ENCODE peak calls at places on chromosomes 7 and 10, in four cellular contexts. One of them, this sample, is unnamed.

GRCh38 chr7:44881610-44882009 is 3.7 kb downstream of the PURB start:
- DNase-seq in HFFc6: peak; percentile 68
- DNase-seq in body of pancreas: no peak
- DNase-seq in progenitor cell of endocrine pancreas: no peak
- DNase-seq in this sample: no peak

GRCh38 chr7:48171190-48171589 is at the start of gene ABCA13:
- DNase-seq in HFFc6: no peak
- DNase-seq in progenitor cell of endocrine pancreas: no peak
- DNase-seq in body of pancreas: no peak
- DNase-seq in this sample: no peak

GRCh38 chr10:78053201-78053868 is 19.7 kb downstream of the RPS24 start:
- DNase-seq in progenitor cell of endocrine pancreas: no peak
- DNase-seq in body of pancreas: no peak
- DNase-seq in HFFc6: peak; percentile 79
- DNase-seq in this sample: no peak

GRCh38 chr7:112357136-112357535 is 93.1 kb upstream of the IFRD1 start:
- DNase-seq in progenitor cell of endocrine pancreas: no peak
- DNase-seq in HFFc6: no peak
- DNase-seq in body of pancreas: no peak
- DNase-seq in this sample: no peak

GRCh38 chr7:36277247-36277542 is 112.5 kb upstream of the ANLN start:
- DNase-seq in progenitor cell of endocrine pancreas: no peak
- DNase-seq in body of pancreas: no peak
- DNase-seq in HFFc6: no peak
- DNase-seq in this sample: no peak

GRCh38 chr10:72746606-72747357 is 54.8 kb downstream of the MCU start:
- DNase-seq in progenitor cell of endocrine pancreas: no peak
- DNase-seq in HFFc6: no peak
- DNase-seq in body of pancreas: no peak
- DNase-seq in this sample: no peak

GRCh38 chr10:29658984-29659769 is 24.4 kb upstream of the SVIL start:
- DNase-seq in body of pancreas: no peak
- DNase-seq in HFFc6: peak; percentile 98
- DNase-seq in progenitor cell of endocrine pancreas: no peak
- DNase-seq in this sample: no peak

GRCh38 chr10:129971381-129972144 is 7.5 kb upstream of the EBF3 start:
- DNase-seq in progenitor cell of endocrine pancreas: peak; percentile 53
- DNase-seq in HFFc6: no peak
- DNase-seq in body of pancreas: peak; percentile 58
- DNase-seq in this sample: no peak

DNA sequence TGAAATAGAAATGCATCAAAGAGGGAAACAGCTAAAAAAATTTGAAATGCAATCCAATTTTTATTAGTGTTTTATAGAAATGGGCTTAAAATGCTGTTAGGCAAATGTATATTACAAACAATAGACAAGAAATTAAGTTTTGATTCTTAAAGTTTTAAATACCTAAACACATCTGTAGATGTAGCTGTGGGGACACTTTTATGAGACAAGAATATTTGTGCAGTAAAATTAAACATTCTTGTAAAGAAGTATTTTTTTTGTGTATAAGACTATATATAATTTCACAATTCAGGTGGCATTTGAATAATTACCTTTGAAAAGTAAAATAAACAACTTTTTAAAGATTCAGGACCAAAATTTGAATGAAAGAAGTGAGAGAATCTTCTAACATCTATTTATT is 1015.9 kb downstream of the REEP3 start:
- DNase-seq in progenitor cell of endocrine pancreas: no peak
- DNase-seq in HFFc6: no peak
- DNase-seq in body of pancreas: no peak
- DNase-seq in this sample: no peak
- TF ChIP-seq CTCF in progenitor cell of endocrine pancreas: no peak
- TF ChIP-seq CTCF in HFFc6: no peak
- TF ChIP-seq CTCF in body of pancreas: no peak
- TF ChIP-seq CTCF in this sample: no peak

GRCh38 chr10:80163741-80164341 is 31.3 kb downstream of the PLAC9 start:
- DNase-seq in body of pancreas: no peak
- DNase-seq in progenitor cell of endocrine pancreas: no peak
- DNase-seq in HFFc6: peak; percentile 79
- DNase-seq in this sample: no peak

GRCh38 chr10:80158598-80159127 is 26.1 kb downstream of the PLAC9 start:
- DNase-seq in progenitor cell of endocrine pancreas: no peak
- DNase-seq in HFFc6: peak; percentile 98
- DNase-seq in body of pancreas: peak; percentile 45
- DNase-seq in this sample: no peak

GRCh38 chr10:80159166-80159888 is 26.8 kb downstream of the PLAC9 start:
- DNase-seq in body of pancreas: no peak
- DNase-seq in progenitor cell of endocrine pancreas: no peak
- DNase-seq in HFFc6: no peak
- DNase-seq in this sample: no peak

GRCh38 chr10:80160361-80161128 is 28.0 kb downstream of the PLAC9 start:
- DNase-seq in body of pancreas: no peak
- DNase-seq in HFFc6: no peak
- DNase-seq in progenitor cell of endocrine pancreas: no peak
- DNase-seq in this sample: no peak

DNA sequence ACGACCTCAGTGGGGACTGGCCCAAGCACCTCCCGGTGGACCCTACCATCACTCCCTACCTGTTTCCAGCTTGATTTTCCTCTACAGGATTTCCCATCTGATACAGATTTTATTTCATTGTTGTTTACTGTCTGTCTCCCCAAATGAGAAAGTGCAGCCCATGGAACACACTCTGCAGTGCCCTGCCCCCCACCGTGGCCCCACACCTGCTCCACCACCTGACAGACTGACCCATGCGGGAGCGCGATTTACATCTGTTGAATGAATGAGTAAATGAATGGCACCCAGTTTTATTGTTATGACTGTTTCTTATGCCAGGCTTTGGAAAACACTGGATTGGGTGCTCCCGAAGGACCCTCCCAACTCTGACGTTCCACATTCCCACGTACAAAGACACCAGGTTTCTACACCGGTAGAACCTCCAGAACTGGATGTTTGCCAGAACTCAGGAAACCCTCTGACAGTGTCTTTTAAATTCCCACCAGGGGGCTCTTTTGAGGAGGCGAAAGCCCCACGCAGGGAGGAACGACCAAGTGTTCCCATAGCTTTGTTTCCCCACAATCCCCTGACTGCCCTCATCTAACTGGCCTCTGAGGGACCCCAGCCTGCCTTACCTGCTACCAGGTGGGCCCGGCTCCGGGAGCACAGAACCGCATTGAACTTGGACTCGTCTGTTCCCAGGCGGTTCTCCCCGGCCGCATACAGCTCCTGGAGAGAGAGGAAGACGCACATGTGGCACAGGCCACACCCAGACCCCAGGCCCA is 29.0 kb downstream of the PLAC9 start:
- DNase-seq in progenitor cell of endocrine pancreas: no peak
- DNase-seq in body of pancreas: no peak
- DNase-seq in HFFc6: no peak
- DNase-seq in this sample: no peak
- TF ChIP-seq CTCF in progenitor cell of endocrine pancreas: peak; percentile 52
- TF ChIP-seq CTCF in body of pancreas: no peak
- TF ChIP-seq CTCF in HFFc6: peak; percentile 62
- TF ChIP-seq CTCF in this sample: peak; percentile 2

GRCh38 chr7:75798770-75799169 is 14.8 kb downstream of the CCL24 start:
- DNase-seq in progenitor cell of endocrine pancreas: no peak
- DNase-seq in HFFc6: no peak
- DNase-seq in body of pancreas: peak; percentile 31
- DNase-seq in this sample: no peak
- TF ChIP-seq CTCF in progenitor cell of endocrine pancreas: no peak
- TF ChIP-seq CTCF in HFFc6: no peak
- TF ChIP-seq CTCF in body of pancreas: no peak
- TF ChIP-seq CTCF in this sample: no peak

GRCh38 chr7:79281406-79281805 is 172.1 kb downstream of the MAGI2 start:
- DNase-seq in HFFc6: no peak
- DNase-seq in progenitor cell of endocrine pancreas: no peak
- DNase-seq in body of pancreas: no peak
- DNase-seq in this sample: no peak

GRCh38 chr7:79284226-79284625 is 169.2 kb downstream of the MAGI2 start:
- DNase-seq in progenitor cell of endocrine pancreas: no peak
- DNase-seq in HFFc6: no peak
- DNase-seq in body of pancreas: no peak
- DNase-seq in this sample: no peak

GRCh38 chr7:79286181-79286580 is 167.3 kb downstream of the MAGI2 start:
- DNase-seq in HFFc6: no peak
- DNase-seq in progenitor cell of endocrine pancreas: no peak
- DNase-seq in body of pancreas: no peak
- DNase-seq in this sample: no peak

GRCh38 chr7:79282882-79283602 is 170.4 kb downstream of the MAGI2 start:
- DNase-seq in progenitor cell of endocrine pancreas: no peak
- DNase-seq in body of pancreas: no peak
- DNase-seq in HFFc6: peak; percentile 74
- DNase-seq in this sample: no peak

GRCh38 chr7:79282051-79282694 is 171.3 kb downstream of the MAGI2 start:
- DNase-seq in progenitor cell of endocrine pancreas: no peak
- DNase-seq in HFFc6: peak; percentile 84
- DNase-seq in body of pancreas: no peak
- DNase-seq in this sample: no peak
- TF ChIP-seq CTCF in progenitor cell of endocrine pancreas: peak; percentile 46
- TF ChIP-seq CTCF in HFFc6: peak; percentile 79
- TF ChIP-seq CTCF in body of pancreas: no peak
- TF ChIP-seq CTCF in this sample: peak; percentile 44

GRCh38 chr7:2100278-2101205 is 132.2 kb downstream of the MAD1L1 start:
- DNase-seq in HFFc6: no peak
- DNase-seq in body of pancreas: no peak
- DNase-seq in progenitor cell of endocrine pancreas: no peak
- DNase-seq in this sample: no peak

GRCh38 chr7:2098056-2098455 is 134.7 kb downstream of the MAD1L1 start:
- DNase-seq in progenitor cell of endocrine pancreas: no peak
- DNase-seq in HFFc6: no peak
- DNase-seq in body of pancreas: no peak
- DNase-seq in this sample: no peak

GRCh38 chr7:2097492-2097891 is 135.3 kb downstream of the MAD1L1 start:
- DNase-seq in body of pancreas: no peak
- DNase-seq in progenitor cell of endocrine pancreas: no peak
- DNase-seq in HFFc6: no peak
- DNase-seq in this sample: no peak

GRCh38 chr7:2098496-2098895 is 134.2 kb downstream of the MAD1L1 start:
- DNase-seq in progenitor cell of endocrine pancreas: no peak
- DNase-seq in body of pancreas: no peak
- DNase-seq in HFFc6: no peak
- DNase-seq in this sample: no peak

GRCh38 chr7:2099036-2099957 is 133.4 kb downstream of the MAD1L1 start:
- DNase-seq in progenitor cell of endocrine pancreas: no peak
- DNase-seq in HFFc6: peak; percentile 58
- DNase-seq in body of pancreas: no peak
- DNase-seq in this sample: no peak
- TF ChIP-seq CTCF in progenitor cell of endocrine pancreas: no peak
- TF ChIP-seq CTCF in HFFc6: no peak
- TF ChIP-seq CTCF in body of pancreas: no peak
- TF ChIP-seq CTCF in this sample: no peak

DNA sequence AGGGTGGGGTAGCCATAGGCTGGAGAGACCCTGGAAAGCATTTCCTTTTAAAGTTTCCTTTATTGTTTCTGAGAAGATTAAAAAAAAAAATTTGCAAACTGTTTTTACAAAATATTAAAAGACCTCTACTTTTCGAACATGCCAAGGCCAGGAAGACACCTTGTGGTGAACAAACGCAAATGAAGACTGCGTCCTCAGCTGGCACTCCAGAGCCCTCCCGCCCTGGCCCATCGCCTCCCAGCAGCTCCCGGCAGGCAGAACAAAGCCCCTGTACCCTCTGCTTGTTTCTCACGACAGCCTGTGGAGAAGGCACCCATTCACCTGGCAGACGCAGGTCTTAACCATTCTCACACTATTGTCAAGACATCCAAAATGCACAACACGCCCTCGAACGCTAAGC is 56.4 kb downstream of the ESYT2 start:
- DNase-seq in progenitor cell of endocrine pancreas: no peak
- DNase-seq in HFFc6: no peak
- DNase-seq in body of pancreas: no peak
- DNase-seq in this sample: no peak
- TF ChIP-seq CTCF in progenitor cell of endocrine pancreas: no peak
- TF ChIP-seq CTCF in HFFc6: peak; percentile 31
- TF ChIP-seq CTCF in body of pancreas: no peak
- TF ChIP-seq CTCF in this sample: no peak

GRCh38 chr7:134962270-134962669 is 24.0 kb upstream of the AGBL3 start:
- DNase-seq in HFFc6: no peak
- DNase-seq in body of pancreas: no peak
- DNase-seq in progenitor cell of endocrine pancreas: no peak
- DNase-seq in this sample: no peak
- TF ChIP-seq CTCF in HFFc6: peak; percentile 40
- TF ChIP-seq CTCF in body of pancreas: no peak
- TF ChIP-seq CTCF in progenitor cell of endocrine pancreas: no peak
- TF ChIP-seq CTCF in this sample: no peak

GRCh38 chr10:8052970-8053445 is 1.5 kb upstream of the GATA3 start:
- DNase-seq in progenitor cell of endocrine pancreas: no peak
- DNase-seq in HFFc6: no peak
- DNase-seq in body of pancreas: no peak
- DNase-seq in this sample: no peak
- TF ChIP-seq CTCF in progenitor cell of endocrine pancreas: peak; percentile 80
- TF ChIP-seq CTCF in HFFc6: no peak
- TF ChIP-seq CTCF in body of pancreas: no peak
- TF ChIP-seq CTCF in this sample: no peak